ENCODE peak calls at places on chromosomes 16 and 17, in five cellular contexts. A is astrocyte of the spinal cord, Z is MM.1S, W is heart right ventricle, Q is foreskin fibroblast. R is an unnamed sample.

GRCh38 chr17:1714488-1714979 is 4.4 kb upstream of the TLCD2 start:
- DNase-seq in A (peak; percentile 98), Z (no peak), W (peak; percentile 97), Q (peak; percentile 98), R (peak; percentile 96)

GRCh38 chr17:40779181-40779909 is 3.0 kb downstream of the KRT27 start:
- DNase-seq in A (no peak), Z (no peak), W (no peak), Q (no peak), R (no peak)

GRCh38 chr17:65370669-65371126 is 190.8 kb downstream of the AXIN2 start:
- DNase-seq in A (no peak), Z (no peak), W (no peak), Q (no peak), R (no peak)

GRCh38 chr16:84826558-84826941 is 6.8 kb downstream of the CRISPLD2 start:
- DNase-seq in A (no peak), Z (no peak), W (peak; percentile 61), Q (no peak), R (no peak)

GRCh38 chr17:32486091-32486700 is 597 bp upstream of the CDK5R1 start:
- DNase-seq in A (peak; percentile 60), Z (peak; percentile 77), W (peak; percentile 76), Q (peak; percentile 76), R (peak; percentile 24)

GRCh38 chr17:83183951-83184506 is 104.6 kb downstream of the METRNL start:
- DNase-seq in A (no peak), Z (no peak), W (peak; percentile 18), Q (no peak), R (no peak)

GRCh38 chr16:51708861-51709260 is 557.8 kb upstream of the SALL1 start:
- DNase-seq in A (no peak), Z (no peak), W (no peak), Q (no peak), R (no peak)

GRCh38 chr17:49210158-49211029 is at the start of the genes ABI3 and GNGT2:
- DNase-seq in A (peak; percentile 33), Z (no peak), W (peak; percentile 41), Q (no peak), R (no peak)

GRCh38 chr17:33178641-33179040 is 114.5 kb downstream of the ASIC2 start:
- DNase-seq in A (no peak), Z (no peak), W (no peak), Q (no peak), R (no peak)

GRCh38 chr17:64148017-64148631 is 18.2 kb upstream of the ERN1 start:
- DNase-seq in A (peak; percentile 5), Z (no peak), W (no peak), Q (no peak), R (no peak)

GRCh38 chr16:2819179-2819938 is 2.3 kb downstream of the PRSS21 start:
- DNase-seq in A (no peak), Z (no peak), W (no peak), Q (no peak), R (no peak)

GRCh38 chr16:4241601-4242270 is at the start of gene SRL:
- DNase-seq in A (no peak), Z (no peak), W (peak; percentile 49), Q (no peak), R (no peak)

GRCh38 chr16:82046541-82046940 is 11.5 kb downstream of the HSD17B2 start:
- DNase-seq in A (no peak), Z (no peak), W (no peak), Q (no peak), R (no peak)

GRCh38 chr16:57504001-57504400 is 17.7 kb upstream of the DOK4 start:
- DNase-seq in A (no peak), Z (no peak), W (no peak), Q (no peak), R (no peak)

GRCh38 chr17:68378202-68379149 is 78.8 kb downstream of the WIPI1 start:
- DNase-seq in A (peak; percentile 95), Z (no peak), W (peak; percentile 92), Q (peak; percentile 99), R (peak; percentile 85)

GRCh38 chr16:50831751-50832150 is 89.9 kb downstream of the CYLD start:
- DNase-seq in A (no peak), Z (no peak), W (no peak), Q (no peak), R (no peak)

GRCh38 chr17:28888832-28889231 is 8.7 kb downstream of the FLOT2 start:
- DNase-seq in A (no peak), Z (no peak), W (no peak), Q (no peak), R (no peak)

GRCh38 chr16:54444851-54445523 is 158.4 kb upstream of the IRX3 start:
- DNase-seq in A (peak; percentile 65), Z (no peak), W (no peak), Q (no peak), R (peak; percentile 46)

GRCh38 chr17:42329025-42329976 is 41.0 kb downstream of the STAT5A start:
- DNase-seq in A (peak; percentile 80), Z (no peak), W (no peak), Q (peak; percentile 60), R (peak; percentile 86)

GRCh38 chr17:7064248-7064647 is 15.8 kb downstream of the CLEC10A start:
- DNase-seq in A (peak; percentile 65), Z (no peak), W (no peak), Q (no peak), R (peak; percentile 50)

GRCh38 chr16:88927010-88927409 is 50.0 kb downstream of the CBFA2T3 start:
- DNase-seq in A (no peak), Z (no peak), W (no peak), Q (no peak), R (no peak)

GRCh38 chr16:9275386-9275785 is 183.9 kb downstream of the HAPSTR1 start:
- DNase-seq in A (no peak), Z (no peak), W (no peak), Q (no peak), R (no peak)

GRCh38 chr16:24255446-24256352 is at the start of gene CACNG3:
- DNase-seq in A (peak; percentile 1), Z (peak; percentile 77), W (peak; percentile 36), Q (no peak), R (no peak)

GRCh38 chr17:34306466-34306865 is 12.8 kb upstream of the CCL8 start:
- DNase-seq in A (peak; percentile 74), Z (no peak), W (no peak), Q (peak; percentile 66), R (peak; percentile 74)
- TF ChIP-seq CTCF in A (peak; percentile 57), Z (no peak), W (peak; percentile 45), Q (peak; percentile 58), R (peak; percentile 67)

DNA sequence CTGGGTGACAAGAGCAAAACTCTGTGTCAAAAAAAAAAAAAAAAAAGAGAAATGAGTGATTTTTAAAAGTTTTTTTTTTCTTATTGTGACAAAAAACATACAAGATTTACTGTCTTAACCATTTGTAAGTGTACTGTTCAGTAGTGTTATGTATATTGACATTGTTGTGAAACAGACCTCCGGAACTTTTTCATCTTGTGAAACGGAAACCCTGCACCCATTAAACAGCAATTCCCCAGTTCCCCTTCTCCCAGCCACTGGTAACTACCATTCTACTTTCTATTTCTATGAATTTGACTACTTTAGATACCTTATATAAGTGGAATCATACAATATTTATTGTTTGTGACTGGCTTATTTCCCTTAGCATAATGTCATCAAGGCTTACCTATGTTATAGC is 18.7 kb downstream of the DUS2 start:
- DNase-seq in A (no peak), Z (no peak), W (no peak), Q (no peak), R (no peak)
- H3K4me3 ChIP-seq in A (no peak overlapping the region), Z (no peak overlapping the region), W (no peak overlapping the region), Q (no peak overlapping the region), R (no peak overlapping the region)

DNA sequence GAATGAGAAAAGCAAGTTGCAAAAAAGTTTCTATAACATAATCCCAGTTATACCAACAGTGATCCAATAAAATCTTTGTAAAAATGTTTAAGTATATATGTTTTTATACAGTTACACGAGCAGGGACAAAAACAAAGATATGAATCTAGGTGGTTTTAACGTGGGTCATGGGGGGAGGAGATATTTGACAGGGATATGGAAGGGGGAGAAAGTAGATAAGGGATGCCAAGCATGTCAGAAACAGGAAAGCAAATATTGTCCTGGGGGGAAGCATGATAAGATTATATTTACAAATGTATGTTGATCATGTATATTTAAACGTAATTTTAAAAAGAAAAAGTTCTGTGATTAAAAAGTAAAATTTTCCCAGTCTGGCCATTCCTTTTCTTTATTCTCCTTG is 43.1 kb downstream of the TNRC6C start:
- DNase-seq in A (no peak), Z (no peak), W (no peak), Q (no peak), R (no peak)
- TF ChIP-seq CTCF in A (no peak), Z (no peak), W (no peak), Q (no peak), R (no peak)

GRCh38 chr17:77460514-77461046 is 319.8 kb downstream of the SEC14L1 start:
- DNase-seq in A (peak; percentile 50), Z (no peak), W (no peak), Q (no peak), R (no peak)
- H3K4me3 ChIP-seq in A (no peak overlapping the region), Z (no peak overlapping the region), W (no peak overlapping the region), Q (no peak overlapping the region), R (no peak overlapping the region)

R was measured in astrocyte of the cerebellum.